ENCODE peak calls at places on chromosomes 5 and 9, in four cellular contexts. E is mucosa of descending colon, L is ovary, Z is neural crest cell. Q is an unnamed sample.

GRCh38 chr9:137193771-137194170 is 5.3 kb downstream of the SSNA1 start:
- DNase-seq in Z (no peak), E (no peak), L (no peak), Q (no peak)

GRCh38 chr5:96614110-96614691 is 48.0 kb upstream of the CAST start:
- DNase-seq in E (no peak), Z (peak; percentile 49), L (peak; percentile 58), Q (peak; percentile 83)

GRCh38 chr9:136829981-136830885 is 12.0 kb upstream of the AJM1 start:
- DNase-seq in L (peak; percentile 28), E (no peak), Z (no peak), Q (no peak)

GRCh38 chr9:7668541-7668940 is 131.0 kb downstream of the DMAC1 start:
- DNase-seq in L (no peak), E (no peak), Z (no peak), Q (no peak)

GRCh38 chr9:100167176-100167575 is 68.1 kb downstream of the INVS start:
- DNase-seq in Z (no peak), L (no peak), E (no peak), Q (no peak)

GRCh38 chr5:44952376-44952775 is 143.6 kb downstream of the MRPS30 start:
- DNase-seq in Z (no peak), E (no peak), L (no peak), Q (no peak)

GRCh38 chr5:18752317-18752716 is 1118.1 kb downstream of the TAF11L14 start:
- DNase-seq in L (no peak), E (no peak), Z (no peak), Q (no peak)

GRCh38 chr9:111661802-111662491 is 542 bp downstream of the GNG10 start:
- DNase-seq in L (peak; percentile 37), Z (peak; percentile 35), E (peak; percentile 63), Q (peak; percentile 40)

GRCh38 chr5:36377192-36377591 is 75.5 kb upstream of the RANBP3L start:
- DNase-seq in L (no peak), Z (no peak), E (no peak), Q (no peak)

GRCh38 chr5:35761541-35761940 is 95.2 kb upstream of the IL7R start:
- DNase-seq in L (no peak), Z (no peak), E (no peak), Q (no peak)

GRCh38 chr9:91403665-91404543 is 19.7 kb downstream of the NFIL3 start:
- DNase-seq in E (no peak), L (no peak), Z (no peak), Q (no peak)

GRCh38 chr9:91347370-91347769 is 14.3 kb downstream of the AUH start:
- DNase-seq in Z (no peak), L (no peak), E (no peak), Q (no peak)

GRCh38 chr5:74433255-74434123 is 207.0 kb downstream of the ENC1 start:
- DNase-seq in Z (no peak), L (no peak), E (no peak), Q (no peak)

GRCh38 chr9:135698767-135699166 is 514 bp downstream of the SOHLH1 start:
- DNase-seq in Z (no peak), E (no peak), L (no peak), Q (no peak)

GRCh38 chr9:134053941-134054761 is 13.7 kb downstream of the BRD3 start:
- DNase-seq in E (peak; percentile 25), Z (no peak), L (no peak), Q (no peak)

GRCh38 chr5:124866355-124867063 is 120.1 kb upstream of the ZNF608 start:
- DNase-seq in Z (no peak), E (no peak), L (no peak), Q (no peak)

GRCh38 chr9:92770005-92770995 is 5.7 kb upstream of the BICD2 start:
- DNase-seq in E (no peak), L (no peak), Z (no peak), Q (peak; percentile 46)

GRCh38 chr9:110575169-110575568 is 4.4 kb downstream of the SVEP1 start:
- DNase-seq in L (no peak), Z (no peak), E (no peak), Q (no peak)

GRCh38 chr5:56757077-56757476 is 58.3 kb upstream of the MAP3K1 start:
- DNase-seq in L (no peak), E (no peak), Z (no peak), Q (no peak)

GRCh38 chr5:149271717-149272558 is at the start of gene AFAP1L1:
- DNase-seq in Z (peak; percentile 29), E (peak; percentile 65), L (peak; percentile 31), Q (peak; percentile 50)

GRCh38 chr9:105173306-105173705 is 71.1 kb upstream of the SLC44A1 start:
- DNase-seq in Z (no peak), E (no peak), L (no peak), Q (no peak)

GRCh38 chr5:80591352-80591751 is 21.3 kb upstream of the ANKRD34B start:
- DNase-seq in L (no peak), E (no peak), Z (no peak), Q (no peak)

GRCh38 chr5:131316026-131316425 is 52.2 kb downstream of the CDC42SE2 start:
- DNase-seq in E (no peak), Z (no peak), L (no peak), Q (no peak)

GRCh38 chr9:134139081-134139480 is 3.2 kb downstream of the WDR5 start:
- DNase-seq in L (no peak), E (no peak), Z (no peak), Q (no peak)

GRCh38 chr5:11905209-11905608 is 963 bp upstream of the CTNND2 start:
- DNase-seq in L (no peak), E (no peak), Z (no peak), Q (no peak)

GRCh38 chr5:68817696-68818695 is 275.8 kb upstream of the SLC30A5 start:
- DNase-seq in E (no peak), L (no peak), Z (no peak), Q (no peak)

DNA sequence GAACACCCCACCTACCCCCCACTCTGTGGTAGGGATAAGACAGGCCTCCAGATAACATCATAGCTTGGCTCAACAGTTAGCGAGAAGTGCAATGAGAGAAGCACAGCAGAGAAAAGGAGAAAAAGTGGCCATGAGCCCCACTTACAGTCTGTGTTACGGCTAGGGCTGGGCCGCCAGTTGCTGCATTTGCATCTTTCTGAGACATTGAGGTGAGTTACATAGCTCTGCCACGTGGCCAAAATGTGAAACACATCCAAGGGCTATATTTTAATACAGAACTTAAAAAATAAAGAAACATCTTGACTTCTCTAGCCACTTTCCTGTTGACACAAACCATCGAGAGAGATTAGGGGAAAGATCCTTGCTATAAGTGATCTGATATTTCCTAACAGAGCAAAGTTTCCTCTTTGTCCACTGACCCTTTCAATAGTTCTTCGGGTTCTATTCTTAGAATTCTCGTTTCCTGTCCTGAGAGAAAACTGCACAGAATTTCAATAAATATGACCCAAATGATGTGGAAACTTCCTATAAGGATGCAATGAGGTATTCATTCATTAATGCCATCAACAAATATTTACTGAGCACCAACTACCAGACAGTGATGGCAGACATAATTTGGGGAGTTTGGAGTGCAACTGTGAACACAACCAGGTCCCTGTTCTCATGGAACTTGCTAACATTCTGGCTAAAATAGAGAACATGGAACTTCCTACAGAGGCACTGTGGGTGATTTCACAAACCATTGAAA is 3.3 kb upstream of the TLE4 start:
- DNase-seq in E (no peak), L (no peak), Z (no peak), Q (no peak)
- TF ChIP-seq CTCF in E (no peak), L (no peak), Z (no peak), Q (no peak)

DNA sequence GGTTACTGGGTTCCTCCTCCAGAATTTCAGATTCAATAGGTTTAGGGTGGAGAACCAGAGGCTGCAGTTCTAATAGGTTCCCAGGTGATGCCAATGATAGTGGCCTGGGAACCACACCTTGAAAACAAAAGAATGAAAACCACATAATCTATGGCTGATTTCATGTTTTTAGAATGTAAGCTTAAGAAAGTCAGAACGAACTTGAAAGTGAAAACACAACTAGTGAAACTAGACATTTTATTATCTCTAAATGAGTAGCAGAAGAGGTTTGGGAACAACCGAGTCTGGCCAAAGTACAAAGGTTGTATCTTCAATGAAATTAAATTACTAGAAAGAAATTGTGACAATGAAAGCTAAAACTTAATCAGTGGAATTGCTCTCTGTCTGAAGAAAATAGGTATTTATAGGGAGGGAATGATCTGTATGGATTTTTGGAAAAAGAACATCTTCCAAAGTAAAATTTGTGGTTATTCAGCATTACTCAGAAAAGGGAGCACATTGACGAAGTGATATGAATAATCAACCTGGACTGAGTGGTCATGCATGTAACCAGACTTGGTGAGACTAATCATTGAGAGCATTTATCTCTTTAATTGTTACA is 24.9 kb upstream of the CEP120 start:
- DNase-seq in Z (no peak), L (no peak), E (no peak), Q (no peak)
- TF ChIP-seq CTCF in Z (no peak), L (no peak), E (no peak), Q (no peak)

GRCh38 chr9:116491219-116491618 is 195.9 kb upstream of the TRIM32 start:
- DNase-seq in Z (no peak), E (no peak), L (no peak), Q (no peak)
- TF ChIP-seq CTCF in Z (no peak), E (no peak), L (no peak), Q (no peak)

DNA sequence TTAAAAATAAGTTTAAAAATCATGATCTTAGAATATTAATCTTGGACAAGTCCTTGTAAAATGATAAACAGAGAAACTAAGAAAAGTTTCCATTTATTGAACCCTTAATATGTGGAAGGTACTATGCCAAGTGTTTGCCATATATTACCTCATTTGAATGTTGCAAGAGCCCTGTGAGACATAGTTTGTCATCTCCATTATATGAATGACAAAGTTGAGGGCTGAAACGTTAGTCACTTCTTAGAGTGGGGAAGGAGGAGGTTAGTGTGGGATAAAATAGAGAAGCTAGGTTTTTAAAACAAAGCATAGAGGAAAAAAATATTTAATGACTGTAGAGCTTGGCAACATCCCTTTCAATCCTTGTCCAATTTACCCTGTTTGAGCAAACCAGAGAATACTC is 2.0 kb downstream of the TNC start:
- DNase-seq in E (no peak), L (no peak), Z (no peak), Q (no peak)
- TF ChIP-seq CTCF in E (no peak), L (no peak), Z (no peak), Q (no peak)

GRCh38 chr9:83204047-83204446 is 141.1 kb upstream of the RASEF start:
- DNase-seq in Z (no peak), E (no peak), L (no peak), Q (no peak)
- TF ChIP-seq CTCF in Z (no peak), E (no peak), L (no peak), Q (peak; percentile 12)

DNA sequence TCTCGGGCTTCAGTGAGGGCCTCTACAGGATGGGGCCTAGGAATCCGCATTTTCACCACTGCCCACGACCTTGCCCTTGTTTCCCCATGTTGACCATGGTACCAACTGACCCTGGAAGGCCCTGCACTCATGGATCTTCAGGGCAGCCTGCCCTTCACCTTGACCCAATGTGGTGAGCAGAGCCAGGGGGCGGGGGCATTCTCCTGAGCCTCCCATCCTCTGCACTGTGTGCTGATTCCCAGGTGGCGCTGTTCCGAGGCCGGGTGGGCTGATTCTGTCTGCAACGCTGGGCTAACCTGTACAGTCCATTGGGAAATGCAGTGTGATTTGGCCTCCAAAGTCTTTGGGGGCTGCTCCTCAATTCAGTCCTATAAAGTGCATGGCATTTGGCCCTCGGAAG is 68.7 kb downstream of the SHB start:
- DNase-seq in L (no peak), Z (no peak), E (no peak), Q (no peak)
- TF ChIP-seq CTCF in L (no peak), Z (no peak), E (no peak), Q (no peak)

GRCh38 chr9:107294756-107295155 is 11.7 kb downstream of the RAD23B start:
- DNase-seq in E (no peak), Z (no peak), L (no peak), Q (no peak)

GRCh38 chr9:107295995-107296394 is 12.9 kb downstream of the RAD23B start:
- DNase-seq in Z (no peak), E (no peak), L (no peak), Q (no peak)

GRCh38 chr9:107293555-107294085 is 10.5 kb downstream of the RAD23B start:
- DNase-seq in Z (no peak), E (no peak), L (no peak), Q (no peak)

GRCh38 chr9:107299437-107299836 is 16.4 kb downstream of the RAD23B start:
- DNase-seq in Z (no peak), L (no peak), E (no peak), Q (no peak)
- TF ChIP-seq CTCF in Z (peak; percentile 49), L (no peak), E (no peak), Q (no peak)

Q was measured in colonic mucosa.